ENCODE peak calls at places on chromosomes 6 and 20, in four cellular contexts. One of them, this sample, is unnamed.

GRCh38 chr6:16751251-16751946 is 9.9 kb downstream of the ATXN1 start:
- DNase-seq in nephron progenitor cell: no peak
- DNase-seq in ACHN: no peak
- DNase-seq in cardiac fibroblast: no peak
- DNase-seq in this sample: no peak

GRCh38 chr6:15465212-15465611 is 197.6 kb downstream of the DTNBP1 start:
- DNase-seq in nephron progenitor cell: no peak
- DNase-seq in ACHN: no peak
- DNase-seq in cardiac fibroblast: no peak
- DNase-seq in this sample: no peak

GRCh38 chr20:49846206-49846807 is 33.7 kb downstream of the SLC9A8 start:
- DNase-seq in nephron progenitor cell: peak
- DNase-seq in ACHN: peak
- DNase-seq in cardiac fibroblast: peak
- DNase-seq in this sample: no peak

GRCh38 chr6:100269189-100269588 is 195.5 kb downstream of the SIM1 start:
- DNase-seq in nephron progenitor cell: no peak
- DNase-seq in ACHN: peak
- DNase-seq in cardiac fibroblast: peak
- DNase-seq in this sample: peak

GRCh38 chr20:39909447-39909846 is 779.6 kb downstream of the MAFB start:
- DNase-seq in nephron progenitor cell: no peak
- DNase-seq in ACHN: no peak
- DNase-seq in cardiac fibroblast: no peak
- DNase-seq in this sample: no peak

GRCh38 chr20:61749406-61750075 is 316.1 kb downstream of the TAF4 start:
- DNase-seq in nephron progenitor cell: no peak
- DNase-seq in ACHN: no peak
- DNase-seq in cardiac fibroblast: no peak
- DNase-seq in this sample: no peak

GRCh38 chr6:41171908-41172307 is 9.0 kb upstream of the TREM2 start:
- DNase-seq in nephron progenitor cell: no peak
- DNase-seq in ACHN: no peak
- DNase-seq in cardiac fibroblast: no peak
- DNase-seq in this sample: no peak

GRCh38 chr6:12363651-12364381 is 73.7 kb downstream of the EDN1 start:
- DNase-seq in nephron progenitor cell: no peak
- DNase-seq in ACHN: peak
- DNase-seq in cardiac fibroblast: no peak
- DNase-seq in this sample: no peak

GRCh38 chr6:53311586-53311935 is 37.2 kb downstream of the ELOVL5 start:
- DNase-seq in nephron progenitor cell: no peak
- DNase-seq in ACHN: no peak
- DNase-seq in cardiac fibroblast: no peak
- DNase-seq in this sample: no peak

GRCh38 chr6:69789573-69789972 is 7.2 kb downstream of the LMBRD1 start:
- DNase-seq in nephron progenitor cell: no peak
- DNase-seq in ACHN: no peak
- DNase-seq in cardiac fibroblast: no peak
- DNase-seq in this sample: no peak

GRCh38 chr20:49742948-49743347 is 29.3 kb upstream of the B4GALT5 start:
- DNase-seq in nephron progenitor cell: no peak
- DNase-seq in ACHN: no peak
- DNase-seq in cardiac fibroblast: no peak
- DNase-seq in this sample: no peak

GRCh38 chr6:94184666-94185464 is 765.5 kb upstream of the EPHA7 start:
- DNase-seq in nephron progenitor cell: no peak
- DNase-seq in ACHN: no peak
- DNase-seq in cardiac fibroblast: no peak
- DNase-seq in this sample: no peak

GRCh38 chr6:40963019-40963418 is 76.0 kb downstream of the UNC5CL start:
- DNase-seq in nephron progenitor cell: no peak
- DNase-seq in ACHN: no peak
- DNase-seq in cardiac fibroblast: no peak
- DNase-seq in this sample: no peak

GRCh38 chr6:24517659-24518538 is 23.1 kb downstream of the ALDH5A1 start:
- DNase-seq in nephron progenitor cell: no peak
- DNase-seq in ACHN: no peak
- DNase-seq in cardiac fibroblast: no peak
- DNase-seq in this sample: no peak

GRCh38 chr6:101163611-101164010 is 229.9 kb upstream of the GRIK2 start:
- DNase-seq in nephron progenitor cell: no peak
- DNase-seq in ACHN: no peak
- DNase-seq in cardiac fibroblast: peak
- DNase-seq in this sample: no peak

GRCh38 chr6:34391023-34391485 is 1.4 kb downstream of the NUDT3 start:
- DNase-seq in nephron progenitor cell: peak
- DNase-seq in ACHN: peak
- DNase-seq in cardiac fibroblast: peak
- DNase-seq in this sample: no peak

GRCh38 chr6:149933461-149933860 is 8.4 kb upstream of the ULBP2 start:
- DNase-seq in nephron progenitor cell: no peak
- DNase-seq in ACHN: no peak
- DNase-seq in cardiac fibroblast: no peak
- DNase-seq in this sample: no peak

GRCh38 chr6:46719099-46719498 is 16.1 kb downstream of the PLA2G7 start:
- DNase-seq in nephron progenitor cell: no peak
- DNase-seq in ACHN: no peak
- DNase-seq in cardiac fibroblast: peak
- DNase-seq in this sample: peak

GRCh38 chr6:25415701-25416100 is 136.5 kb downstream of the CARMIL1 start:
- DNase-seq in nephron progenitor cell: no peak
- DNase-seq in ACHN: no peak
- DNase-seq in cardiac fibroblast: no peak
- DNase-seq in this sample: no peak

GRCh38 chr20:13205402-13205801 is 15.7 kb upstream of the ISM1 start:
- DNase-seq in nephron progenitor cell: no peak
- DNase-seq in ACHN: no peak
- DNase-seq in cardiac fibroblast: no peak
- DNase-seq in this sample: no peak

GRCh38 chr20:57380081-57380750 is 11.0 kb upstream of the RBM38 start:
- DNase-seq in nephron progenitor cell: no peak
- DNase-seq in ACHN: no peak
- DNase-seq in cardiac fibroblast: no peak
- DNase-seq in this sample: no peak

GRCh38 chr6:73505142-73505541 is 15.7 kb downstream of the EEF1A1 start:
- DNase-seq in nephron progenitor cell: no peak
- DNase-seq in ACHN: no peak
- DNase-seq in cardiac fibroblast: no peak
- DNase-seq in this sample: no peak

GRCh38 chr6:83838727-83839126 is 14.4 kb upstream of the RIPPLY2 start:
- DNase-seq in nephron progenitor cell: no peak
- DNase-seq in ACHN: no peak
- DNase-seq in cardiac fibroblast: no peak
- DNase-seq in this sample: no peak

GRCh38 chr20:49508435-49509199 is 26.1 kb upstream of the KCNB1 start:
- DNase-seq in nephron progenitor cell: peak
- DNase-seq in ACHN: peak
- DNase-seq in cardiac fibroblast: peak
- DNase-seq in this sample: peak

GRCh38 chr6:166032366-166033171 is 135.1 kb downstream of the TBXT start:
- DNase-seq in nephron progenitor cell: no peak
- DNase-seq in ACHN: no peak
- DNase-seq in cardiac fibroblast: peak
- DNase-seq in this sample: no peak

GRCh38 chr6:14270925-14271791 is 153.6 kb downstream of the CD83 start:
- DNase-seq in nephron progenitor cell: no peak
- DNase-seq in ACHN: peak
- DNase-seq in cardiac fibroblast: peak
- DNase-seq in this sample: peak

GRCh38 chr6:169714178-169714577 is 10.1 kb downstream of the PHF10 start:
- DNase-seq in nephron progenitor cell: no peak
- DNase-seq in ACHN: no peak
- DNase-seq in cardiac fibroblast: no peak
- DNase-seq in this sample: no peak

GRCh38 chr6:110950443-110950842 is 8.1 kb upstream of the GTF3C6 start:
- DNase-seq in nephron progenitor cell: no peak
- DNase-seq in ACHN: no peak
- DNase-seq in cardiac fibroblast: no peak
- DNase-seq in this sample: no peak

GRCh38 chr20:54267510-54268003 is 59.7 kb downstream of the PFDN4 start:
- DNase-seq in nephron progenitor cell: no peak
- DNase-seq in ACHN: no peak
- DNase-seq in cardiac fibroblast: peak
- DNase-seq in this sample: peak

GRCh38 chr6:134925800-134926199 is 24.1 kb downstream of the ALDH8A1 start:
- DNase-seq in nephron progenitor cell: no peak
- DNase-seq in ACHN: no peak
- DNase-seq in cardiac fibroblast: peak
- DNase-seq in this sample: no peak

GRCh38 chr20:3922983-3923339 is 33.8 kb downstream of the PANK2 start:
- DNase-seq in nephron progenitor cell: no peak
- DNase-seq in ACHN: no peak
- DNase-seq in cardiac fibroblast: no peak
- DNase-seq in this sample: no peak

GRCh38 chr6:100099189-100100074 is 105.4 kb upstream of the MCHR2 start:
- DNase-seq in nephron progenitor cell: no peak
- DNase-seq in ACHN: peak
- DNase-seq in cardiac fibroblast: peak
- DNase-seq in this sample: no peak

GRCh38 chr6:111468329-111469012 is 14.5 kb downstream of the REV3L start:
- DNase-seq in nephron progenitor cell: no peak
- DNase-seq in ACHN: no peak
- DNase-seq in cardiac fibroblast: no peak
- DNase-seq in this sample: no peak